ENCODE peak calls at places on chromosomes 1 and 21, in seven cellular contexts. One of them, this sample, is unnamed. For H3K9me3, the result is how much of the 10 kb centered on the place peaks cover.

GRCh38 chr21:25635310-25635709 is 3.7 kb upstream of the JAM2 start:
- DNase-seq in endodermal cell: no peak
- DNase-seq in breast epithelium: no peak
- DNase-seq in PC-9: no peak
- DNase-seq in OCI-LY7: no peak
- DNase-seq in A673: no peak
- DNase-seq in colonic mucosa: no peak
- DNase-seq in this sample: no peak

GRCh38 chr1:25245809-25246599 is 1.2 kb downstream of the RSRP1 start:
- DNase-seq in endodermal cell: no peak
- DNase-seq in breast epithelium: no peak
- DNase-seq in PC-9: no peak
- DNase-seq in OCI-LY7: peak
- DNase-seq in A673: peak
- DNase-seq in colonic mucosa: peak
- DNase-seq in this sample: peak

GRCh38 chr1:228226956-228227791 is 19.3 kb downstream of the OBSCN start:
- DNase-seq in endodermal cell: peak
- DNase-seq in breast epithelium: no peak
- DNase-seq in PC-9: no peak
- DNase-seq in OCI-LY7: peak
- DNase-seq in A673: peak
- DNase-seq in colonic mucosa: peak
- DNase-seq in this sample: peak

GRCh38 chr1:9717193-9718005 is 65.9 kb downstream of the PIK3CD start:
- DNase-seq in endodermal cell: peak
- DNase-seq in breast epithelium: peak
- DNase-seq in PC-9: no peak
- DNase-seq in OCI-LY7: peak
- DNase-seq in A673: no peak
- DNase-seq in colonic mucosa: peak
- DNase-seq in this sample: no peak

GRCh38 chr1:41493117-41493536 is 8.6 kb upstream of the EDN2 start:
- DNase-seq in endodermal cell: no peak
- DNase-seq in breast epithelium: no peak
- DNase-seq in PC-9: peak
- DNase-seq in OCI-LY7: no peak
- DNase-seq in A673: no peak
- DNase-seq in colonic mucosa: no peak
- DNase-seq in this sample: no peak

GRCh38 chr1:28537457-28538199 is 15.3 kb upstream of the TRNAU1AP start:
- DNase-seq in endodermal cell: no peak
- DNase-seq in breast epithelium: no peak
- DNase-seq in PC-9: no peak
- DNase-seq in OCI-LY7: no peak
- DNase-seq in A673: no peak
- DNase-seq in colonic mucosa: peak
- DNase-seq in this sample: no peak

GRCh38 chr1:39926343-39926769 is 24.6 kb upstream of the MYCL start:
- DNase-seq in endodermal cell: peak
- DNase-seq in breast epithelium: peak
- DNase-seq in PC-9: no peak
- DNase-seq in OCI-LY7: peak
- DNase-seq in A673: no peak
- DNase-seq in colonic mucosa: no peak
- DNase-seq in this sample: no peak

GRCh38 chr1:110196917-110197782 is 13.0 kb upstream of the KCNC4 start:
- DNase-seq in endodermal cell: peak
- DNase-seq in breast epithelium: no peak
- DNase-seq in PC-9: peak
- DNase-seq in OCI-LY7: peak
- DNase-seq in A673: peak
- DNase-seq in colonic mucosa: peak
- DNase-seq in this sample: peak

GRCh38 chr21:16116067-16116466 is 386.3 kb downstream of the USP25 start:
- DNase-seq in endodermal cell: no peak
- DNase-seq in breast epithelium: no peak
- DNase-seq in PC-9: no peak
- DNase-seq in OCI-LY7: no peak
- DNase-seq in A673: no peak
- DNase-seq in colonic mucosa: no peak
- DNase-seq in this sample: no peak

GRCh38 chr1:177185209-177185608 is 14.5 kb downstream of the BRINP2 start:
- DNase-seq in endodermal cell: peak
- DNase-seq in breast epithelium: no peak
- DNase-seq in PC-9: no peak
- DNase-seq in OCI-LY7: no peak
- DNase-seq in A673: peak
- DNase-seq in colonic mucosa: no peak
- DNase-seq in this sample: peak

GRCh38 chr1:24386241-24386640 is 27.3 kb downstream of the STPG1 start:
- DNase-seq in endodermal cell: no peak
- DNase-seq in breast epithelium: peak
- DNase-seq in PC-9: no peak
- DNase-seq in OCI-LY7: no peak
- DNase-seq in A673: peak
- DNase-seq in colonic mucosa: peak
- DNase-seq in this sample: no peak

GRCh38 chr21:33026878-33027400 is 1.2 kb downstream of the OLIG2 start:
- DNase-seq in endodermal cell: peak
- DNase-seq in breast epithelium: no peak
- DNase-seq in PC-9: no peak
- DNase-seq in OCI-LY7: no peak
- DNase-seq in A673: no peak
- DNase-seq in colonic mucosa: no peak
- DNase-seq in this sample: peak

GRCh38 chr1:18922319-18922726 is 20.0 kb upstream of the ALDH4A1 start:
- DNase-seq in endodermal cell: no peak
- DNase-seq in breast epithelium: peak
- DNase-seq in PC-9: peak
- DNase-seq in OCI-LY7: no peak
- DNase-seq in A673: peak
- DNase-seq in colonic mucosa: peak
- DNase-seq in this sample: peak

GRCh38 chr1:24754229-24754628 is 9.0 kb downstream of the CLIC4 start:
- DNase-seq in endodermal cell: no peak
- DNase-seq in breast epithelium: no peak
- DNase-seq in PC-9: no peak
- DNase-seq in OCI-LY7: no peak
- DNase-seq in A673: no peak
- DNase-seq in colonic mucosa: no peak
- DNase-seq in this sample: no peak

GRCh38 chr1:212908971-212909370 is 41.4 kb upstream of the VASH2 start:
- DNase-seq in endodermal cell: no peak
- DNase-seq in breast epithelium: no peak
- DNase-seq in PC-9: no peak
- DNase-seq in OCI-LY7: no peak
- DNase-seq in A673: no peak
- DNase-seq in colonic mucosa: no peak
- DNase-seq in this sample: no peak
- H3K9me3 ChIP-seq in endodermal cell: under half
- H3K9me3 ChIP-seq in breast epithelium: under half
- H3K9me3 ChIP-seq in PC-9: under half
- H3K9me3 ChIP-seq in OCI-LY7: under half
- H3K9me3 ChIP-seq in A673: under half
- H3K9me3 ChIP-seq in colonic mucosa: under half
- H3K9me3 ChIP-seq in this sample: under half

GRCh38 chr1:15033264-15033663 is 120.3 kb upstream of the TMEM51 start:
- DNase-seq in endodermal cell: no peak
- DNase-seq in breast epithelium: no peak
- DNase-seq in PC-9: no peak
- DNase-seq in OCI-LY7: no peak
- DNase-seq in A673: no peak
- DNase-seq in colonic mucosa: no peak
- DNase-seq in this sample: no peak
- TF ChIP-seq CTCF in endodermal cell: peak
- TF ChIP-seq CTCF in breast epithelium: no peak
- TF ChIP-seq CTCF in PC-9: no peak
- TF ChIP-seq CTCF in OCI-LY7: no peak
- TF ChIP-seq CTCF in A673: peak
- TF ChIP-seq CTCF in colonic mucosa: no peak
- TF ChIP-seq CTCF in this sample: no peak

GRCh38 chr1:36482724-36483388 is at the start of gene CSF3R:
- DNase-seq in endodermal cell: peak
- DNase-seq in breast epithelium: no peak
- DNase-seq in PC-9: no peak
- DNase-seq in OCI-LY7: no peak
- DNase-seq in A673: no peak
- DNase-seq in colonic mucosa: no peak
- DNase-seq in this sample: no peak

GRCh38 chr1:36486436-36487335 is 4.0 kb upstream of the CSF3R start:
- DNase-seq in endodermal cell: peak
- DNase-seq in breast epithelium: peak
- DNase-seq in PC-9: peak
- DNase-seq in OCI-LY7: peak
- DNase-seq in A673: no peak
- DNase-seq in colonic mucosa: peak
- DNase-seq in this sample: no peak

GRCh38 chr1:36487906-36488305 is 5.2 kb upstream of the CSF3R start:
- DNase-seq in endodermal cell: peak
- DNase-seq in breast epithelium: no peak
- DNase-seq in PC-9: no peak
- DNase-seq in OCI-LY7: no peak
- DNase-seq in A673: no peak
- DNase-seq in colonic mucosa: no peak
- DNase-seq in this sample: no peak

GRCh38 chr1:36484099-36484498 is 1.4 kb upstream of the CSF3R start:
- DNase-seq in endodermal cell: peak
- DNase-seq in breast epithelium: no peak
- DNase-seq in PC-9: no peak
- DNase-seq in OCI-LY7: no peak
- DNase-seq in A673: no peak
- DNase-seq in colonic mucosa: no peak
- DNase-seq in this sample: no peak

GRCh38 chr1:36486088-36486435 is 3.3 kb upstream of the CSF3R start:
- DNase-seq in endodermal cell: no peak
- DNase-seq in breast epithelium: no peak
- DNase-seq in PC-9: no peak
- DNase-seq in OCI-LY7: no peak
- DNase-seq in A673: no peak
- DNase-seq in colonic mucosa: no peak
- DNase-seq in this sample: no peak
- H3K27ac ChIP-seq in endodermal cell: no peak
- H3K27ac ChIP-seq in breast epithelium: peak
- H3K27ac ChIP-seq in PC-9: peak
- H3K27ac ChIP-seq in OCI-LY7: peak
- H3K27ac ChIP-seq in A673: no peak
- H3K27ac ChIP-seq in colonic mucosa: peak
- H3K27ac ChIP-seq in this sample: no peak

GRCh38 chr1:69401894-69402293 is 165.8 kb upstream of the LRRC7 start:
- DNase-seq in endodermal cell: no peak
- DNase-seq in breast epithelium: no peak
- DNase-seq in PC-9: no peak
- DNase-seq in OCI-LY7: no peak
- DNase-seq in A673: no peak
- DNase-seq in colonic mucosa: no peak
- DNase-seq in this sample: no peak
- H3K9me3 ChIP-seq in endodermal cell: under half
- H3K9me3 ChIP-seq in breast epithelium: under half
- H3K9me3 ChIP-seq in PC-9: under half
- H3K9me3 ChIP-seq in OCI-LY7: under half
- H3K9me3 ChIP-seq in A673: under half
- H3K9me3 ChIP-seq in colonic mucosa: under half
- H3K9me3 ChIP-seq in this sample: under half

GRCh38 chr1:180920702-180921101 is 8.0 kb downstream of the KIAA1614 start:
- DNase-seq in endodermal cell: no peak
- DNase-seq in breast epithelium: no peak
- DNase-seq in PC-9: no peak
- DNase-seq in OCI-LY7: no peak
- DNase-seq in A673: no peak
- DNase-seq in colonic mucosa: no peak
- DNase-seq in this sample: no peak
- TF ChIP-seq CTCF in endodermal cell: peak
- TF ChIP-seq CTCF in breast epithelium: no peak
- TF ChIP-seq CTCF in PC-9: no peak
- TF ChIP-seq CTCF in OCI-LY7: peak
- TF ChIP-seq CTCF in A673: peak
- TF ChIP-seq CTCF in colonic mucosa: no peak
- TF ChIP-seq CTCF in this sample: peak

GRCh38 chr1:108882837-108883236 is 6.1 kb downstream of the GPSM2 start:
- DNase-seq in endodermal cell: no peak
- DNase-seq in breast epithelium: no peak
- DNase-seq in PC-9: no peak
- DNase-seq in OCI-LY7: no peak
- DNase-seq in A673: no peak
- DNase-seq in colonic mucosa: no peak
- DNase-seq in this sample: no peak

GRCh38 chr1:108880850-108881249 is 4.1 kb downstream of the GPSM2 start:
- DNase-seq in endodermal cell: no peak
- DNase-seq in breast epithelium: no peak
- DNase-seq in PC-9: no peak
- DNase-seq in OCI-LY7: no peak
- DNase-seq in A673: no peak
- DNase-seq in colonic mucosa: no peak
- DNase-seq in this sample: no peak

GRCh38 chr1:108878678-108879077 is 1.9 kb downstream of the GPSM2 start:
- DNase-seq in endodermal cell: no peak
- DNase-seq in breast epithelium: no peak
- DNase-seq in PC-9: no peak
- DNase-seq in OCI-LY7: no peak
- DNase-seq in A673: peak
- DNase-seq in colonic mucosa: no peak
- DNase-seq in this sample: no peak

GRCh38 chr1:108877858-108878257 is 1.1 kb downstream of the GPSM2 start:
- DNase-seq in endodermal cell: no peak
- DNase-seq in breast epithelium: no peak
- DNase-seq in PC-9: no peak
- DNase-seq in OCI-LY7: peak
- DNase-seq in A673: peak
- DNase-seq in colonic mucosa: peak
- DNase-seq in this sample: no peak

GRCh38 chr1:108881369-108881768 is 4.6 kb downstream of the GPSM2 start:
- DNase-seq in endodermal cell: no peak
- DNase-seq in breast epithelium: no peak
- DNase-seq in PC-9: no peak
- DNase-seq in OCI-LY7: no peak
- DNase-seq in A673: no peak
- DNase-seq in colonic mucosa: no peak
- DNase-seq in this sample: no peak
- H3K27ac ChIP-seq in endodermal cell: no peak
- H3K27ac ChIP-seq in breast epithelium: no peak
- H3K27ac ChIP-seq in PC-9: peak
- H3K27ac ChIP-seq in OCI-LY7: no peak
- H3K27ac ChIP-seq in A673: no peak
- H3K27ac ChIP-seq in colonic mucosa: no peak
- H3K27ac ChIP-seq in this sample: no peak

This sample was measured in WERI-Rb-1.